ENCODE peak calls at places on chromosomes 12 and 14, in ten cellular contexts. Q is testis; G is stimulated activated CD4-positive, alpha-beta T cell treated with anti-CD3 and anti-CD28 coated beads, Interleukin-4, amount 100 ng/mL, for 1 hour; C is HCEC 1CT; E is spleen; X is amniotic epithelial cell; K is left colon; N is memory B cell; T is MCF 10A; B is WERI-Rb-1. A is an unnamed sample.

GRCh38 chr12:12725956-12726542 is 8.9 kb downstream of the CDKN1B start:
- DNase-seq in T (peak; percentile 32), G (no peak), Q (no peak), C (no peak), E (no peak), K (no peak), N (no peak), X (no peak), B (no peak), A (no peak)

GRCh38 chr14:99559286-99559990 is 44.6 kb downstream of the CCDC85C start:
- DNase-seq in X (peak; percentile 82), Q (no peak), K (no peak), N (no peak), E (no peak), G (no peak), B (no peak), T (no peak), C (no peak), A (no peak)

GRCh38 chr12:115722181-115722580 is 555.3 kb downstream of the MED13L start:
- DNase-seq in K (peak; percentile 53), E (no peak), N (no peak), Q (no peak), T (no peak), X (no peak), C (no peak), B (no peak), G (no peak), A (no peak)

GRCh38 chr12:100995201-100995600 is 200.6 kb downstream of the ANO4 start:
- DNase-seq in G (no peak), B (no peak), E (no peak), X (no peak), N (no peak), Q (no peak), C (no peak), T (peak; percentile 34), K (no peak), A (no peak)

GRCh38 chr12:68612245-68612644 is 1.5 kb downstream of the RAP1B start:
- DNase-seq in E (no peak), K (no peak), X (no peak), C (peak; percentile 51), B (no peak), Q (no peak), T (peak; percentile 14), N (no peak), G (no peak), A (no peak)

GRCh38 chr14:102390486-102390885 is 27.7 kb downstream of the TECPR2 start:
- DNase-seq in E (no peak), Q (no peak), K (no peak), N (no peak), T (no peak), B (no peak), C (no peak), G (no peak), X (no peak), A (no peak)

GRCh38 chr12:58860788-58861240 is 59.5 kb downstream of the LRIG3 start:
- DNase-seq in T (no peak), N (no peak), E (no peak), K (no peak), C (no peak), G (no peak), B (no peak), Q (no peak), X (no peak), A (no peak)

GRCh38 chr12:1779783-1780182 is 40.6 kb upstream of the LRTM2 start:
- DNase-seq in B (no peak), Q (no peak), E (no peak), N (no peak), G (no peak), T (peak; percentile 43), X (no peak), K (no peak), C (no peak), A (no peak)

GRCh38 chr12:116697305-116698130 is 40.4 kb downstream of the SPRING1 start:
- DNase-seq in X (no peak), B (peak; percentile 74), E (no peak), C (no peak), G (no peak), T (peak; percentile 33), K (no peak), Q (peak; percentile 45), N (no peak), A (no peak)

GRCh38 chr12:56581418-56582145 is 48.5 kb downstream of the BAZ2A start:
- DNase-seq in C (no peak), K (no peak), G (no peak), Q (peak; percentile 75), B (no peak), N (no peak), X (peak; percentile 32), T (peak; percentile 27), E (no peak), A (peak; percentile 59)

GRCh38 chr14:106843951-106844483 is 1317.6 kb downstream of the TMEM121 start:
- DNase-seq in N (no peak), Q (peak; percentile 54), B (peak; percentile 22), E (peak; percentile 77), K (peak; percentile 75), T (peak; percentile 45), G (peak; percentile 25), X (no peak), C (no peak), A (no peak)

GRCh38 chr12:2287151-2287550 is 234.4 kb downstream of the CACNA1C start:
- DNase-seq in X (no peak), T (no peak), G (no peak), C (no peak), K (no peak), Q (no peak), E (no peak), N (no peak), B (no peak), A (no peak)